ENCODE peak calls at places on chromosome 12, in five cellular contexts. R, S, U, M and P are unnamed samples.
A peak's percentile ranks its signal among the peaks of the same experiment; 100 is the strongest.

GRCh38 chr12:67671892-67672291 is 23.3 kb downstream of the DYRK2 start:
- DNase-seq in R (no peak), S (no peak), U (no peak), M (no peak), P (no peak)

GRCh38 chr12:46300906-46301305 is 32.1 kb upstream of the SLC38A1 start:
- DNase-seq in R (no peak), S (no peak), U (no peak), M (no peak), P (peak; percentile 12)

GRCh38 chr12:122403115-122403770 is 19.2 kb downstream of the CLIP1 start:
- DNase-seq in R (no peak), S (no peak), U (no peak), M (no peak), P (no peak)

GRCh38 chr12:53625373-53625945 is 723 bp downstream of the ATF7 start:
- DNase-seq in R (no peak), S (no peak), U (no peak), M (no peak), P (no peak)

GRCh38 chr12:127980585-127980984 is 286.4 kb upstream of the TMEM132C start:
- DNase-seq in R (no peak), S (no peak), U (no peak), M (no peak), P (no peak)

GRCh38 chr12:122031342-122032216 is 9.9 kb downstream of the BCL7A start:
- DNase-seq in R (no peak), S (no peak), U (peak; percentile 67), M (peak; percentile 85), P (peak; percentile 79)

GRCh38 chr12:71799105-71799504 is 40.5 kb upstream of the TBC1D15 start:
- DNase-seq in R (no peak), S (no peak), U (no peak), M (no peak), P (peak; percentile 24)

GRCh38 chr12:26496170-26496569 is 300.8 kb downstream of the SSPN start:
- DNase-seq in R (no peak), S (no peak), U (no peak), M (no peak), P (peak; percentile 10)

GRCh38 chr12:130425698-130426245 is 88.1 kb downstream of the PIWIL1 start:
- DNase-seq in R (no peak), S (no peak), U (no peak), M (no peak), P (no peak)

GRCh38 chr12:1863823-1864222 is 43.5 kb downstream of the LRTM2 start:
- DNase-seq in R (no peak), S (no peak), U (no peak), M (no peak), P (no peak)

GRCh38 chr12:20560935-20561334 is 134.2 kb upstream of the SLCO1C1 start:
- DNase-seq in R (no peak), S (no peak), U (no peak), M (no peak), P (no peak)

GRCh38 chr12:24396266-24396665 is 446.8 kb upstream of the SOX5 start:
- DNase-seq in R (no peak), S (no peak), U (no peak), M (no peak), P (no peak)

GRCh38 chr12:132068250-132068649 is 75.9 kb downstream of the DDX51 start:
- DNase-seq in R (no peak), S (no peak), U (no peak), M (no peak), P (no peak)

GRCh38 chr12:66960704-66961690 is 282.1 kb upstream of the GRIP1 start:
- DNase-seq in R (no peak), S (no peak), U (no peak), M (no peak), P (no peak)

GRCh38 chr12:9087087-9087835 is 28.5 kb downstream of the A2M start:
- DNase-seq in R (no peak), S (no peak), U (no peak), M (no peak), P (no peak)

GRCh38 chr12:82314406-82314892 is 43.7 kb downstream of the CCDC59 start:
- DNase-seq in R (no peak), S (peak; percentile 63), U (no peak), M (peak; percentile 78), P (no peak)

GRCh38 chr12:67593041-67593870 is 55.3 kb upstream of the DYRK2 start:
- DNase-seq in R (no peak), S (peak; percentile 77), U (no peak), M (no peak), P (peak; percentile 18)

GRCh38 chr12:56336361-56337167 is 2.1 kb upstream of the IL23A start:
- DNase-seq in R (no peak), S (no peak), U (no peak), M (no peak), P (no peak)

GRCh38 chr12:9869307-9870161 is at the start of gene CLEC2B:
- DNase-seq in R (no peak), S (no peak), U (no peak), M (no peak), P (peak; percentile 52)

GRCh38 chr12:69163681-69164362 is 75.5 kb upstream of the CPSF6 start:
- DNase-seq in R (no peak), S (no peak), U (no peak), M (no peak), P (no peak)

GRCh38 chr12:10130042-10130441 is at the start of gene CLEC7A:
- DNase-seq in R (no peak), S (no peak), U (no peak), M (no peak), P (no peak)

GRCh38 chr12:124344526-124344925 is 49.6 kb downstream of the RFLNA start:
- DNase-seq in R (no peak), S (no peak), U (no peak), M (no peak), P (no peak)

GRCh38 chr12:18382486-18382885 is 121.2 kb downstream of the PIK3C2G start:
- DNase-seq in R (no peak), S (no peak), U (no peak), M (no peak), P (peak; percentile 46)

GRCh38 chr12:50121636-50122035 is 9.6 kb downstream of the COX14 start:
- DNase-seq in R (no peak), S (no peak), U (no peak), M (no peak), P (no peak)

GRCh38 chr12:43099691-43100163 is 452.3 kb downstream of the ADAMTS20 start:
- DNase-seq in R (no peak), S (no peak), U (no peak), M (no peak), P (no peak)

GRCh38 chr12:130222519-130223255 is 60.4 kb downstream of the FZD10 start:
- DNase-seq in R (no peak), S (no peak), U (no peak), M (peak; percentile 37), P (no peak)

GRCh38 chr12:65845751-65846537 is 21.7 kb downstream of the HMGA2 start:
- DNase-seq in R (no peak), S (no peak), U (no peak), M (peak; percentile 73), P (no peak)

GRCh38 chr12:122063691-122064033 is 14.9 kb upstream of the MLXIP start:
- DNase-seq in R (no peak), S (no peak), U (no peak), M (no peak), P (no peak)

GRCh38 chr12:121801601-121802484 is 2.0 kb upstream of the SETD1B start:
- DNase-seq in R (no peak), S (peak; percentile 78), U (no peak), M (no peak), P (no peak)

GRCh38 chr12:121009744-121010143 is 6.5 kb downstream of the C12orf43 start:
- DNase-seq in R (no peak), S (no peak), U (no peak), M (peak; percentile 64), P (no peak)

GRCh38 chr12:111409403-111410228 is 3.9 kb downstream of the SH2B3 start:
- DNase-seq in R (no peak), S (no peak), U (no peak), M (no peak), P (peak; percentile 80)

GRCh38 chr12:118603610-118604361 is 227.4 kb downstream of the SUDS3 start:
- DNase-seq in R (no peak), S (peak; percentile 54), U (no peak), M (no peak), P (no peak)

GRCh38 chr12:132439333-132439904 is 50.5 kb upstream of the FBRSL1 start:
- DNase-seq in R (no peak), S (no peak), U (no peak), M (no peak), P (no peak)

GRCh38 chr12:123946152-123946515 is 26.5 kb downstream of the CCDC92 start:
- DNase-seq in R (no peak), S (no peak), U (no peak), M (no peak), P (no peak)

GRCh38 chr12:40075458-40075857 is 30.4 kb downstream of the SLC2A13 start:
- DNase-seq in R (no peak), S (no peak), U (no peak), M (no peak), P (no peak)